ENCODE peak calls at places on chromosome 14, in six cellular contexts. O, R, A, J, D and M are unnamed samples.

GRCh38 chr14:26290007-26290530 is 307.8 kb downstream of the NOVA1 start:
- DNase-seq in D (no peak), R (peak; percentile 12), J (no peak), A (no peak), O (peak; percentile 30), M (peak; percentile 11)

GRCh38 chr14:90721619-90722305 is 94.5 kb downstream of the TTC7B start:
- DNase-seq in R (no peak), D (no peak), O (peak; percentile 56), A (no peak), J (no peak), M (peak; percentile 19)

GRCh38 chr14:51336304-51336703 is 96.3 kb downstream of the TMX1 start:
- DNase-seq in O (no peak), R (no peak), D (no peak), J (no peak), A (no peak), M (no peak)

GRCh38 chr14:28676481-28676880 is 90.1 kb upstream of the FOXG1 start:
- DNase-seq in D (no peak), J (no peak), A (peak; percentile 8), R (peak; percentile 52), O (peak; percentile 97), M (peak; percentile 84)

GRCh38 chr14:79598339-79598738 is 613.0 kb downstream of the DIO2 start:
- DNase-seq in D (no peak), J (no peak), A (no peak), O (no peak), R (no peak), M (peak; percentile 58)

GRCh38 chr14:64682173-64682710 is 22.0 kb upstream of the PLEKHG3 start:
- DNase-seq in R (peak; percentile 88), D (no peak), J (peak; percentile 41), O (peak; percentile 83), A (peak; percentile 33), M (no peak)

GRCh38 chr14:95562892-95563685 is 28.2 kb downstream of the GLRX5 start:
- DNase-seq in D (no peak), J (no peak), A (no peak), R (peak; percentile 57), O (peak; percentile 3), M (no peak)

GRCh38 chr14:96745500-96746051 is 51.6 kb upstream of the VRK1 start:
- DNase-seq in O (peak; percentile 15), J (no peak), D (no peak), R (no peak), A (no peak), M (no peak)

GRCh38 chr14:29895591-29896043 is 32.0 kb downstream of the PRKD1 start:
- DNase-seq in J (no peak), O (no peak), A (no peak), R (no peak), D (no peak), M (no peak)

GRCh38 chr14:94009767-94010166 is 12.7 kb downstream of the CCDC197 start:
- DNase-seq in O (peak; percentile 65), A (no peak), J (no peak), R (peak; percentile 64), D (no peak), M (peak; percentile 17)

GRCh38 chr14:33165144-33165925 is 226.7 kb downstream of the NPAS3 start:
- DNase-seq in D (no peak), A (peak; percentile 2), O (peak; percentile 4), J (peak; percentile 26), R (peak; percentile 72), M (no peak)

GRCh38 chr14:33165926-33166289 is 227.2 kb downstream of the NPAS3 start:
- DNase-seq in J (no peak), D (no peak), O (no peak), A (peak; percentile 16), R (no peak), M (no peak)

DNA sequence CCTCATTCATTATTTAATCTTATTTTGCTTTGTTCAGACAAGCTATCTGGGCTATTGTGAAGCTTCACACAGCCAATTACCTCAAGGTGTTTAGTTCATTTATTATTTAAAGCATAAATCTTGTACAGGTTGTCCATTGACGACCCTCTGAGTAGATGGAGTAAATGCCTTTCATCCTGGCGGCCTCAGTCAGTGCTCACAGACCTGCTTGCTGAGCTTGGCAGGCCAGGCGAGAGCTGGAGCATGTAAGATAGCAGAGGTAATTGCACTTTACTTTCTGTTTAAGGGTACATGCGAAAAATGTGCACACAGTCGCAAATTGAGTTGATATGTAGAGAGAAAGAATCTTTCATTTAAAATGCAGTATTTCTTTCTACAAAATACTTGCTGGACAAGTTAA is 224.4 kb downstream of the NPAS3 start:
- DNase-seq in A (no peak), R (no peak), D (no peak), J (no peak), O (no peak), M (no peak)
- H3K4me3 ChIP-seq in A (no peak overlapping the region), R (no peak overlapping the region), D (no peak overlapping the region), J (no peak overlapping the region), O (no peak overlapping the region), M (no peak overlapping the region)

DNA sequence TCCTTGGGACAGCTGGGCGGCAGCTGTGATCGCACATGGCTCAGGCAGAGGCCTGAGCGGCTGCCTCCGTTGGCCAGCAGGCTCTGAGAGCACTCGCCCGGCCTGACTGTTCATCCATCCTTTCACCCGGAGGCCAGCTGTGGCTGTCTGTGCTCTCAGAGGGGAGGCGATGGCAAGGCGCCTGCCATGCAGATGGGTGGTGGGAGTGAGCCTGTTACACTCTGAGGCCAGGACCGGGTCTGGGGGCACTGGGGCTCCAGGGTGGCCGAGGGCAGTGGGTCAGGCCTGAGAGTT is 292.3 kb downstream of the TMEM121 start:
- DNase-seq in J (no peak), D (no peak), R (no peak), O (no peak), A (no peak), M (no peak)
- H3K4me3 ChIP-seq in J (no peak overlapping the region), D (no peak overlapping the region), R (no peak overlapping the region), O (no peak overlapping the region), A (no peak overlapping the region), M (no peak overlapping the region)

GRCh38 chr14:89165810-89166209 is 251.2 kb downstream of the FOXN3 start:
- DNase-seq in O (no peak), R (no peak), A (no peak), D (no peak), J (no peak), M (no peak)
- H3K4me3 ChIP-seq in O (no peak overlapping the region), R (no peak overlapping the region), A (no peak overlapping the region), D (no peak overlapping the region), J (no peak overlapping the region), M (no peak overlapping the region)

DNA sequence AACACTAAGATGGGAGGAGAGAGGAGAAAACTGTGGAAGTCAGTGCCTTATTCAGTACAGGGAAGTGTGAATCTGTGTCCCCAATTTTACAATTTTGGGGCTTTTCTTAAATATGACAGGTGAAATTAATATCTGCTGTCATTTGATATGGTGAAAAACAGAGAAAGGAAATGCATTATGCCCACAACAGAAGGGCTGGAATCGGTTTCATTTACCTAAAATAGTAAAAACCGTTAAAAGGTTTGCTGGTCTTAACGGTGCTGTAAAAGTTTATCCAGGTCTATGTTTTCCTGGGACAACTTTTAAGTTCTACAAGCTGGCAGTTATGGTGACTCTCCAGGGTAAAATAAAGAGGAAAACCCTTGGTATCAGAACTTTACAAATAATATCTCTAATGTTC is 310.8 kb downstream of the FUT8 start:
- DNase-seq in R (no peak), O (no peak), J (no peak), A (no peak), D (no peak), M (no peak)
- H3K4me3 ChIP-seq in R (no peak overlapping the region), O (no peak overlapping the region), J (no peak overlapping the region), A (no peak overlapping the region), D (no peak overlapping the region), M (no peak overlapping the region)

GRCh38 chr14:52550661-52551060 is 1.6 kb downstream of the TXNDC16 start:
- DNase-seq in D (no peak), A (no peak), R (no peak), O (no peak), J (no peak), M (no peak)
- H3K4me3 ChIP-seq in D (no peak overlapping the region), A (peak overlapping the region; percentile 83), R (no peak overlapping the region), O (no peak overlapping the region), J (no peak overlapping the region), M (no peak overlapping the region)

GRCh38 chr14:100341301-100342031 is 18.3 kb downstream of the SLC25A47 start:
- DNase-seq in D (peak; percentile 16), O (peak; percentile 85), A (peak; percentile 76), R (peak; percentile 59), J (peak; percentile 40), M (peak; percentile 10)

GRCh38 chr14:100342195-100342594 is 19.1 kb downstream of the SLC25A47 start:
- DNase-seq in D (peak; percentile 14), R (no peak), A (no peak), O (no peak), J (no peak), M (no peak)

GRCh38 chr14:100340454-100340813 is 17.3 kb downstream of the SLC25A47 start:
- DNase-seq in A (no peak), D (no peak), R (no peak), O (no peak), J (no peak), M (no peak)

GRCh38 chr14:100336618-100337530 is 13.7 kb downstream of the SLC25A47 start:
- DNase-seq in O (no peak), D (no peak), R (no peak), J (no peak), A (no peak), M (no peak)

GRCh38 chr14:100339757-100340453 is 16.8 kb downstream of the SLC25A47 start:
- DNase-seq in J (no peak), D (peak; percentile 8), O (no peak), R (no peak), A (no peak), M (no peak)
- H3K4me3 ChIP-seq in J (no peak overlapping the region), D (no peak overlapping the region), O (no peak overlapping the region), R (no peak overlapping the region), A (no peak overlapping the region), M (no peak overlapping the region)

GRCh38 chr14:23376477-23377200 is at the start of gene CMTM5:
- DNase-seq in J (no peak), D (no peak), A (peak; percentile 14), O (no peak), R (no peak), M (no peak)
- H3K4me3 ChIP-seq in J (no peak within 1 kb of the TSS), D (no peak within 1 kb of the TSS), A (no peak within 1 kb of the TSS), O (no peak within 1 kb of the TSS), R (no peak within 1 kb of the TSS), M (no peak within 1 kb of the TSS)

DNA sequence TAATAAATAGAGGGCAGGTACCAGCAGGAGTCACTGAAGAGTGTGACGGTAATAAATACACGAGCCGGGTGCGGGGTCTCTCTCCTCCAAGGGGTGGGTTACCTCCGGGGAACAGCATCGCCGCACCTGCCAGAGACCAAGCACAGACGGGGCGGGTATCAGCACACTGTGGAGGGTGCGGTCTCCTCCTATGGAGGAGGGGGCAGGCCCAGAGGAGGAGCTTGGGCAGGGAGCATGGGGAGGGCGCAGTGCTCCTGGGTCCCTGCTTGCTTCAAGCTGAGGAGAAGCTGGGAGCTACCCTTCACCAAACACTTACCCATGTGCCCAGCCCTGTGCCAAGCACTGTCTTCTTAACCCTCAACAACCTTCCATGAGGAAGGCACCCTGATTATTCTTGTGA is 12.8 kb downstream of the PGF start:
- DNase-seq in A (peak; percentile 56), J (no peak), R (no peak), O (no peak), D (no peak), M (no peak)
- H3K4me3 ChIP-seq in A (peak overlapping the region; percentile 32), J (no peak overlapping the region), R (no peak overlapping the region), O (no peak overlapping the region), D (no peak overlapping the region), M (no peak overlapping the region)